ENCODE peak calls at places on chromosomes 7 and 10, in ten cellular contexts. W, N, B, C, E, I, L, M, Y and F are unnamed samples.

GRCh38 chr7:136026209-136026608 is 49.0 kb upstream of the MTPN start:
- DNase-seq in W (no peak), N (no peak), B (no peak), C (no peak), E (no peak), I (no peak), L (no peak), M (no peak), Y (no peak), F (no peak)

GRCh38 chr10:90089724-90090123 is 388.3 kb downstream of the KIF20B start:
- DNase-seq in W (no peak), N (no peak), B (no peak), C (no peak), E (no peak), I (no peak), L (no peak), M (no peak), Y (no peak), F (no peak)

GRCh38 chr10:58704226-58705200 is 191.8 kb downstream of the BICC1 start:
- DNase-seq in W (peak; percentile 61), N (no peak), B (peak; percentile 34), C (no peak), E (no peak), I (no peak), L (no peak), M (no peak), Y (no peak), F (no peak)

GRCh38 chr10:13711281-13711680 is 124.5 kb downstream of the PRPF18 start:
- DNase-seq in W (no peak), N (no peak), B (no peak), C (no peak), E (no peak), I (no peak), L (no peak), M (no peak), Y (no peak), F (no peak)

GRCh38 chr7:7152315-7152714 is 30.0 kb upstream of the C1GALT1 start:
- DNase-seq in W (no peak), N (no peak), B (no peak), C (no peak), E (no peak), I (no peak), L (no peak), M (no peak), Y (no peak), F (no peak)

GRCh38 chr7:133484135-133484534 is 231.3 kb downstream of the EXOC4 start:
- DNase-seq in W (no peak), N (peak; percentile 12), B (no peak), C (no peak), E (no peak), I (no peak), L (no peak), M (no peak), Y (no peak), F (no peak)

GRCh38 chr7:114825423-114825951 is 96.4 kb upstream of the MDFIC start:
- DNase-seq in W (no peak), N (no peak), B (no peak), C (no peak), E (no peak), I (no peak), L (no peak), M (no peak), Y (no peak), F (no peak)

GRCh38 chr7:12638851-12639467 is 48.5 kb upstream of the ARL4A start:
- DNase-seq in W (no peak), N (no peak), B (peak; percentile 66), C (no peak), E (peak; percentile 50), I (no peak), L (no peak), M (no peak), Y (peak; percentile 11), F (no peak)

GRCh38 chr10:63467833-63468232 is 2.1 kb upstream of the JMJD1C start:
- DNase-seq in W (no peak), N (no peak), B (peak; percentile 19), C (no peak), E (no peak), I (no peak), L (no peak), M (no peak), Y (no peak), F (no peak)

GRCh38 chr10:93916257-93917063 is 22.7 kb downstream of the SLC35G1 start:
- DNase-seq in W (no peak), N (no peak), B (peak; percentile 61), C (no peak), E (peak; percentile 34), I (no peak), L (no peak), M (no peak), Y (no peak), F (no peak)

GRCh38 chr10:521844-522243 is 167.6 kb downstream of the DIP2C start:
- DNase-seq in W (no peak), N (no peak), B (no peak), C (peak; percentile 43), E (peak; percentile 23), I (no peak), L (peak; percentile 55), M (no peak), Y (no peak), F (no peak)

GRCh38 chr7:98286701-98287485 is 5.4 kb downstream of the BRI3 start:
- DNase-seq in W (no peak), N (no peak), B (no peak), C (no peak), E (no peak), I (no peak), L (no peak), M (no peak), Y (no peak), F (no peak)

GRCh38 chr7:105389889-105390288 is 1.2 kb upstream of the SRPK2 start:
- DNase-seq in W (no peak), N (no peak), B (no peak), C (no peak), E (no peak), I (no peak), L (no peak), M (no peak), Y (no peak), F (no peak)

DNA sequence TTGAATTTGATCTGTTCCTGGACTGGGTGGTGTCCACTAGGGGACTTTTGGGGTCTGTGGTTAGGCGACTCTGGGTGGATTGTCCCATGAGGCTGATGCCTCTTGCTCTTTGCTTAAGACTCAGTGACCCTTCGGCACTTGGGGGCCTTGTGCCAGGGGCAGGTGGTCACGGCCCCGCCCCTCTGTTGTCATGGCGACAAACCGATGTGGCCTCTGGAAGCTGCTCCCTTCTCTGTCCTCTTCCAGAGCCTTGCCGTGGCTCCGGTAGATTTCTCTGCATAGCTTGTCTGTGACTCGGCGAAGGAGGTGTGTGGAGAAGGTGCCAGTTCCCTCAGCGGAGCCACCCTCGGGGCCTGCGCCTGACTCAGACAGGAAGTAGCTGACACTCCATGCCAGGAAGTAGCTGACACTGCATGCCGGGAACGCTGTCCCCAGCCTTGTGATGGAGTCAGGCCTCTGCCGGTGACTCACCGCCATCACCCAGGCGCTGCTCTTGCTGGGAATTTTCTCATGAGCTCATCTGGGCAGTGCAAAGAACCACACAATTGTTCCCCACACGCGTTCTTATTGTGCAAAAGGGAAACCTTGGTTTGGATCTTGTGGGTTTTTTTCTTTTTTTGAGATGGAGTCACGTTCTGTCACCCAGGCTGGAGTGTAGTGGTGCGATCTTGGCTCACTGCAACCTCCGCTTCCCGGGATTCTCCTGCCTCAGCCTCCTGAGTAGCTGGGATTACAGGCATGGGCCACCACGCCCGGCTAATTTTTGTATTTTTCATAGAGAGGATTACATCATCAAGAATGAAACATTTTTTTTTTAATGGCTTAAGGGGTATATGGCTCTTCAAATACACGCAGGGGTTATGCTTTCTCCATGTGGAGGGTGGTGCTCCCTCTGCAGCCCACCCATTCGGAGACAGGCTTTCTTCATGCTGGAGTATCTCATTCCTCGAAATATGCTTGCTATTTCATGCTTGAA is 72.6 kb downstream of the PFKFB3 start:
- DNase-seq in W (peak; percentile 98), N (no peak), B (peak; percentile 95), C (peak; percentile 86), E (peak; percentile 95), I (peak; percentile 96), L (peak; percentile 22), M (peak; percentile 34), Y (peak; percentile 68), F (peak; percentile 100)
- TF ChIP-seq CTCF in W (peak; percentile 50), N (no peak), B (no peak), C (peak; percentile 24), E (no peak), I (no peak), L (no peak), M (no peak), Y (no peak), F (no peak)

DNA sequence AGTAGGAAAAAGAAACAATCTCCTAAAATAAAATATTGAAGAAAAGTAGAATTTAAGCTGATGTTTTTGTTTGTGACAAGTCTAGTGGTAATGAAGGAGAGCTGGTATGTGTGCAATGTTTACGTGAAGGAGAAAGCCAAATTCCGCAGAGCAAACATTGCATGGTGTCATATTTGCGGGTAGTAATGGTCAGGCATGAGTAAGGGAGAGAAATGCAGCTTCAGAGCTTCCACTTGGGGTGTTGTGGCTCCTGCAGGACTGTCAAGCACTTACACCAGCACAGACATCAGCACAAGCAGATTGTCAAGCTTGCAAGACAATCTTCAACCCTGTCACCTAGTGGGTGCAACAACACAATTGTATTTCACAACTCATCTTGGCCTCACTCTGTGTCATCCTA is 136.5 kb upstream of the ETV1 start:
- DNase-seq in W (peak; percentile 34), N (no peak), B (no peak), C (no peak), E (no peak), I (no peak), L (no peak), M (no peak), Y (no peak), F (no peak)
- TF ChIP-seq CTCF in W (no peak), N (no peak), B (no peak), C (no peak), E (no peak), I (no peak), L (no peak), M (no peak), Y (no peak), F (no peak)

GRCh38 chr10:119290301-119291036 is 83.1 kb downstream of the GRK5 start:
- DNase-seq in W (no peak), N (no peak), B (no peak), C (no peak), E (no peak), I (no peak), L (no peak), M (no peak), Y (no peak), F (no peak)
- TF ChIP-seq CTCF in W (peak; percentile 58), N (peak; percentile 23), B (peak; percentile 11), C (no peak), E (no peak), I (no peak), L (no peak), M (no peak), Y (no peak), F (no peak)

GRCh38 chr7:26620352-26620751 is 244.0 kb downstream of the SKAP2 start:
- DNase-seq in W (no peak), N (peak; percentile 44), B (no peak), C (no peak), E (no peak), I (no peak), L (peak; percentile 35), M (peak; percentile 21), Y (no peak), F (no peak)
- TF ChIP-seq CTCF in W (no peak), N (peak; percentile 34), B (no peak), C (no peak), E (no peak), I (no peak), L (no peak), M (peak; percentile 13), Y (no peak), F (no peak)

GRCh38 chr10:131860806-131861440 is 39.9 kb upstream of the PPP2R2D start:
- DNase-seq in W (no peak), N (peak; percentile 5), B (no peak), C (no peak), E (no peak), I (no peak), L (no peak), M (no peak), Y (no peak), F (peak; percentile 4)
- TF ChIP-seq CTCF in W (no peak), N (peak; percentile 24), B (no peak), C (no peak), E (no peak), I (no peak), L (no peak), M (no peak), Y (no peak), F (no peak)